ENCODE peak calls at places on chromosomes 7 and 10, in five cellular contexts. C is hepatocyte, Q is NB4, W is neural progenitor cell, J is AG10803. H is an unnamed sample.

GRCh38 chr10:66752714-66753113 is 173.1 kb upstream of the LRRTM3 start:
- DNase-seq in C (no peak), Q (no peak), W (no peak), J (peak; percentile 1), H (no peak)

GRCh38 chr7:122256036-122256805 is 48.3 kb downstream of the FEZF1 start:
- DNase-seq in Q (no peak), C (no peak), W (no peak), J (no peak), H (no peak)

GRCh38 chr7:150337659-150338081 is 3.8 kb downstream of the RARRES2 start:
- DNase-seq in Q (no peak), W (no peak), J (no peak), C (no peak), H (no peak)

GRCh38 chr10:78170026-78170475 is 136.4 kb downstream of the RPS24 start:
- DNase-seq in Q (no peak), C (no peak), W (no peak), J (peak; percentile 50), H (no peak)

GRCh38 chr10:116160271-116160670 is 112.7 kb downstream of the GFRA1 start:
- DNase-seq in J (no peak), C (no peak), Q (no peak), W (no peak), H (no peak)

GRCh38 chr7:109873296-109873695 is 1217.6 kb upstream of the LRRN3 start:
- DNase-seq in W (no peak), C (no peak), J (no peak), Q (no peak), H (no peak)

GRCh38 chr7:112665709-112666108 is 124.5 kb downstream of the TMEM168 start:
- DNase-seq in J (peak; percentile 8), Q (peak; percentile 8), C (peak; percentile 43), W (peak; percentile 61), H (no peak)

GRCh38 chr7:102912742-102913141 is at the start of gene LRRC17:
- DNase-seq in C (peak; percentile 67), Q (no peak), J (peak; percentile 55), W (peak; percentile 43), H (no peak)

GRCh38 chr7:155874010-155874409 is 61.7 kb upstream of the SHH start:
- DNase-seq in C (no peak), W (no peak), J (no peak), Q (no peak), H (no peak)

GRCh38 chr7:48148311-48148710 is 22.9 kb upstream of the ABCA13 start:
- DNase-seq in J (no peak), C (peak; percentile 22), W (no peak), Q (no peak), H (no peak)

GRCh38 chr7:3210531-3210930 is 90.5 kb upstream of the SDK1 start:
- DNase-seq in J (no peak), C (no peak), Q (no peak), W (peak; percentile 40), H (no peak)

GRCh38 chr10:88110355-88110754 is 246.9 kb downstream of the PTEN start:
- DNase-seq in C (no peak), W (no peak), J (peak; percentile 59), Q (peak; percentile 27), H (no peak)

GRCh38 chr10:110376021-110376773 is 71.5 kb upstream of the SMNDC1 start:
- DNase-seq in Q (peak; percentile 18), J (no peak), W (no peak), C (no peak), H (no peak)

GRCh38 chr10:75110006-75110632 is 1.3 kb upstream of the SAMD8 start:
- DNase-seq in J (no peak), Q (no peak), W (no peak), C (no peak), H (no peak)

GRCh38 chr7:30925913-30926312 is 14.3 kb downstream of the AQP1 start:
- DNase-seq in Q (no peak), C (no peak), W (no peak), J (no peak), H (no peak)

GRCh38 chr10:95562326-95562725 is 1.2 kb upstream of the SORBS1 start:
- DNase-seq in Q (no peak), W (no peak), C (peak; percentile 34), J (no peak), H (no peak)

GRCh38 chr10:6912929-6913328 is 332.9 kb upstream of the PRKCQ start:
- DNase-seq in W (no peak), J (no peak), Q (no peak), C (peak; percentile 11), H (no peak)

GRCh38 chr7:2034291-2035201 is 198.2 kb downstream of the MAD1L1 start:
- DNase-seq in W (no peak), C (no peak), J (no peak), Q (no peak), H (no peak)

GRCh38 chr7:7682856-7683255 is 35.6 kb downstream of the RPA3 start:
- DNase-seq in C (no peak), W (no peak), Q (no peak), J (no peak), H (no peak)

GRCh38 chr10:48444266-48444665 is 137.8 kb downstream of the MAPK8 start:
- DNase-seq in Q (peak; percentile 70), C (peak; percentile 23), W (peak; percentile 85), J (peak; percentile 29), H (no peak)
- TF ChIP-seq CTCF in Q (peak; percentile 48), C (peak; percentile 20), W (peak; percentile 50), J (peak; percentile 24), H (no peak)

DNA sequence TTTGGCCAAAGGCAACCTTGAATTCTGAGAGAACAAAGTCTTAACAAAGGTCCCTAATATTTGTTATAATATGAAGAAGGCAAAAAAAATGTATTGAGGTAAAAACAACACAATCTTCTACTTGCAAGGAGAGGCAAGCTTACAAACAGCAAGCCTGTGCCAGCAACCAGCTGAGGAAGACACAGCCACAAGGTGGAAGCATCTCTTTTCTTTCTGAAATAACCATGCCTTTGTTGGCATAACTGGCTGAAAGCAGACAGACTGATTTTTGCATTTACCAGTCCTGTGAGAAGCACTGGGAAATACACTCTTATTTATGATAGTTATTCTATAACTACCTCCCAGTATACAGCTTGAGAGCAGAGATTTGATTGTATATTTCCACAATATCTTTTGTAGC is 292.0 kb downstream of the PHTF2 start:
- DNase-seq in Q (no peak), W (no peak), C (no peak), J (peak; percentile 33), H (no peak)
- TF ChIP-seq CTCF in Q (no peak), W (peak; percentile 23), C (peak; percentile 32), J (peak; percentile 52), H (no peak)

DNA sequence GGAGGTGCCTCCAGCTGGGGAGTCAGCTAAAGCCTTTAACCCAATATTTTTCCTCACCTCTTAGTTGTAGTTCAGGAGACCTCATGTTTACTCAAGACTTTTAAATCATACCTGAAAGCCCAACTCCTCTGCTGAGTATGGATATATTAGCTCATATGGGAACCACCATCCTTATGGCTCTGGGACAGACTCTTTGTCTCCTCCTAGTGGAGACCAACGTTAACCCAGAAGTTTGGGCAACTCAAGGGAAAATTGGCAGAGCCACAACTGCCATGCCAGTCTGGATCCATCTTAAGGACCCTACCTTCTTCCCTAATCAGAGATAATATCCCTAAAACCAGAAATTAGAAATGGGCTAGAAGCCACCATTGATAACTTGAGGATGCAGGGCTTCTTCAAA is 80.8 kb downstream of the TMEM106B start:
- DNase-seq in J (no peak), Q (peak; percentile 35), C (no peak), W (no peak), H (no peak)
- TF ChIP-seq CTCF in J (peak; percentile 15), Q (peak; percentile 66), C (peak; percentile 13), W (peak; percentile 19), H (no peak)

GRCh38 chr10:2919016-2919415 is 148.3 kb upstream of the PFKP start:
- DNase-seq in C (no peak), Q (no peak), J (no peak), W (no peak), H (no peak)

GRCh38 chr10:2917926-2918325 is 149.4 kb upstream of the PFKP start:
- DNase-seq in W (no peak), J (no peak), Q (no peak), C (no peak), H (no peak)

GRCh38 chr10:2920166-2920565 is 147.2 kb upstream of the PFKP start:
- DNase-seq in J (no peak), Q (no peak), W (no peak), C (no peak), H (no peak)

GRCh38 chr10:2921956-2922680 is 145.2 kb upstream of the PFKP start:
- DNase-seq in C (no peak), Q (peak; percentile 55), W (no peak), J (no peak), H (no peak)

GRCh38 chr10:2920638-2921037 is 146.7 kb upstream of the PFKP start:
- DNase-seq in W (no peak), J (no peak), C (no peak), Q (no peak), H (no peak)
- TF ChIP-seq CTCF in W (no peak), J (no peak), C (no peak), Q (no peak), H (no peak)

DNA sequence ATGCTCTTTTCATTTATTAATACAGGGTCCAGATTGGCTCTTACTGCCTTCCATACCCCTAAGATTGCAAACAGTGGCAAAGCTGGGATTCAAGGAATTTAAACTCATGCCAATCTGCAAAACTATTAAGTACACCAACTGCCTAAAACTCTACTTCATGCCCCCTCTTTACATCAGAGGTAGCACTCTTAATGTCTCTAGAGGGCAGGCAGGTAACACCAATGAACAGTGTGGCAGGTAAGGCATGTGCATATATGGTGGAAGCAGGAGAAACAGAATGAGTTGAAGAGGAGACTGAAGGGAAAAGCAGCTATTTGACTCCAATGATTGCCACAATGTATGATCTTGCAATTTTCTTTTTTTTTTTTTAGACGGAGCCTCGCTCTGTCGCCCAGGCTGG is 156.7 kb downstream of the BTAF1 start:
- DNase-seq in J (no peak), C (no peak), W (no peak), Q (no peak), H (no peak)
- TF ChIP-seq CTCF in J (no peak), C (no peak), W (no peak), Q (no peak), H (no peak)

DNA sequence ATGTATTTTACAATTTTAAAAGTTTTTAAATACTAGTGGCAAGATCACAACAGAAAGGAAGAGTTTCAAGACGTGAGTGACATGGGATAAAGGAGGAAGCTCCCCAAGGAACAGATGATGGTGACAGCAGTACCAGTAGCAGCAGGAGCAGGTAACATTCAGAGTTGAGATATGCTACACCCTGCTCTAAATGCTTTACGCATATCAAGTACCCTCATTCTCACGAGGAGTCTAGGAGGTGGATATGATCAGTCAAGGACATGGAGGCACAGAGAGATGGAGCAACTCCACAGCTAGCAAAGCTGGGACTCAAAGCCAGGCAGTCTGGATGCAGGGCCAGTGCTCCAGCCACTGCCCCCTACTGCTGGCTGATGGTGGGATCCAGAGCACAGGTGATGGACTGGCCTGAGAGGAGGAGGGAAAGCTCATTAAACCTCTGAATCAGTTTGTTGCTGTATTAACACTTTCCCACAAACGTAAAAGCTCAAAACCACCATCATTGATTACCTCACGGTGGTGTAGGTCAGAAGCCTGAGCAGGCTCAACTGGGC is 17.5 kb downstream of the RP9 start:
- DNase-seq in Q (peak; percentile 12), W (no peak), J (no peak), C (no peak), H (no peak)
- TF ChIP-seq CTCF in Q (peak; percentile 31), W (no peak), J (peak; percentile 8), C (no peak), H (no peak)